ENCODE peak calls at places on chromosomes 1 and 21, in nine cellular contexts. One of them, this sample, is unnamed.

GRCh38 chr1:41783189-41783639 is 135.5 kb downstream of the HIVEP3 start:
- DNase-seq in uterus: no peak
- DNase-seq in BE2C: no peak
- DNase-seq in HFFc6: peak; percentile 92
- DNase-seq in AG04450: peak; percentile 51
- DNase-seq in IMR-90: peak; percentile 85
- DNase-seq in GM10248: no peak
- DNase-seq in MCF 10A: peak; percentile 90
- DNase-seq in MM.1S: no peak
- DNase-seq in this sample: no peak

GRCh38 chr1:59263116-59263515 is 33.8 kb upstream of the FGGY start:
- DNase-seq in uterus: no peak
- DNase-seq in BE2C: no peak
- DNase-seq in HFFc6: no peak
- DNase-seq in AG04450: no peak
- DNase-seq in IMR-90: no peak
- DNase-seq in GM10248: no peak
- DNase-seq in MCF 10A: no peak
- DNase-seq in MM.1S: no peak
- DNase-seq in this sample: no peak

GRCh38 chr21:38542263-38542662 is 44.0 kb upstream of the ERG start:
- DNase-seq in uterus: no peak
- DNase-seq in BE2C: no peak
- DNase-seq in HFFc6: no peak
- DNase-seq in AG04450: no peak
- DNase-seq in IMR-90: no peak
- DNase-seq in GM10248: no peak
- DNase-seq in MCF 10A: no peak
- DNase-seq in MM.1S: no peak
- DNase-seq in this sample: no peak

GRCh38 chr21:42537106-42537742 is 23.6 kb downstream of the SLC37A1 start:
- DNase-seq in uterus: no peak
- DNase-seq in BE2C: no peak
- DNase-seq in HFFc6: no peak
- DNase-seq in AG04450: no peak
- DNase-seq in IMR-90: no peak
- DNase-seq in GM10248: no peak
- DNase-seq in MCF 10A: peak; percentile 13
- DNase-seq in MM.1S: peak; percentile 45
- DNase-seq in this sample: no peak

GRCh38 chr1:90925928-90926869 is 95.6 kb downstream of the ZNF644 start:
- DNase-seq in uterus: no peak
- DNase-seq in BE2C: no peak
- DNase-seq in HFFc6: peak; percentile 75
- DNase-seq in AG04450: peak; percentile 34
- DNase-seq in IMR-90: peak; percentile 84
- DNase-seq in GM10248: no peak
- DNase-seq in MCF 10A: peak; percentile 14
- DNase-seq in MM.1S: no peak
- DNase-seq in this sample: no peak

GRCh38 chr1:38256072-38256471 is 209.5 kb upstream of the POU3F1 start:
- DNase-seq in uterus: no peak
- DNase-seq in BE2C: no peak
- DNase-seq in HFFc6: no peak
- DNase-seq in AG04450: no peak
- DNase-seq in IMR-90: no peak
- DNase-seq in GM10248: no peak
- DNase-seq in MCF 10A: no peak
- DNase-seq in MM.1S: no peak
- DNase-seq in this sample: no peak

GRCh38 chr1:165306543-165307434 is 49.7 kb downstream of the LMX1A start:
- DNase-seq in uterus: no peak
- DNase-seq in BE2C: no peak
- DNase-seq in HFFc6: no peak
- DNase-seq in AG04450: no peak
- DNase-seq in IMR-90: no peak
- DNase-seq in GM10248: no peak
- DNase-seq in MCF 10A: peak; percentile 21
- DNase-seq in MM.1S: no peak
- DNase-seq in this sample: no peak

GRCh38 chr1:206029484-206029883 is 5.8 kb upstream of the CTSE start:
- DNase-seq in uterus: peak; percentile 80
- DNase-seq in BE2C: no peak
- DNase-seq in HFFc6: no peak
- DNase-seq in AG04450: no peak
- DNase-seq in IMR-90: peak; percentile 20
- DNase-seq in GM10248: no peak
- DNase-seq in MCF 10A: peak; percentile 98
- DNase-seq in MM.1S: no peak
- DNase-seq in this sample: no peak

GRCh38 chr1:180156201-180156600 is 1.5 kb downstream of the QSOX1 start:
- DNase-seq in uterus: no peak
- DNase-seq in BE2C: no peak
- DNase-seq in HFFc6: no peak
- DNase-seq in AG04450: no peak
- DNase-seq in IMR-90: no peak
- DNase-seq in GM10248: no peak
- DNase-seq in MCF 10A: no peak
- DNase-seq in MM.1S: no peak
- DNase-seq in this sample: no peak

GRCh38 chr1:180154003-180154324 is 705 bp upstream of the QSOX1 start:
- DNase-seq in uterus: no peak
- DNase-seq in BE2C: no peak
- DNase-seq in HFFc6: no peak
- DNase-seq in AG04450: no peak
- DNase-seq in IMR-90: no peak
- DNase-seq in GM10248: no peak
- DNase-seq in MCF 10A: no peak
- DNase-seq in MM.1S: peak; percentile 13
- DNase-seq in this sample: no peak

GRCh38 chr1:180155202-180155682 is 573 bp downstream of the QSOX1 start:
- DNase-seq in uterus: no peak
- DNase-seq in BE2C: no peak
- DNase-seq in HFFc6: no peak
- DNase-seq in AG04450: no peak
- DNase-seq in IMR-90: no peak
- DNase-seq in GM10248: no peak
- DNase-seq in MCF 10A: peak; percentile 34
- DNase-seq in MM.1S: no peak
- DNase-seq in this sample: no peak

GRCh38 chr1:180153032-180153431 is 1.6 kb upstream of the QSOX1 start:
- DNase-seq in uterus: no peak
- DNase-seq in BE2C: no peak
- DNase-seq in HFFc6: no peak
- DNase-seq in AG04450: no peak
- DNase-seq in IMR-90: no peak
- DNase-seq in GM10248: no peak
- DNase-seq in MCF 10A: no peak
- DNase-seq in MM.1S: no peak
- DNase-seq in this sample: no peak

GRCh38 chr1:180154325-180155201 is at the start of gene QSOX1:
- DNase-seq in uterus: peak; percentile 89
- DNase-seq in BE2C: peak; percentile 92
- DNase-seq in HFFc6: peak; percentile 84
- DNase-seq in AG04450: peak; percentile 43
- DNase-seq in IMR-90: peak; percentile 86
- DNase-seq in GM10248: peak; percentile 100
- DNase-seq in MCF 10A: peak; percentile 92
- DNase-seq in MM.1S: peak; percentile 93
- DNase-seq in this sample: peak; percentile 89
- TF ChIP-seq CTCF in uterus: peak; percentile 35
- TF ChIP-seq CTCF in BE2C: no peak
- TF ChIP-seq CTCF in HFFc6: peak; percentile 62
- TF ChIP-seq CTCF in AG04450: no peak
- TF ChIP-seq CTCF in IMR-90: peak; percentile 11
- TF ChIP-seq CTCF in GM10248: no peak
- TF ChIP-seq CTCF in MCF 10A: peak; percentile 23
- TF ChIP-seq CTCF in MM.1S: peak; percentile 10
- TF ChIP-seq CTCF in this sample: no peak

GRCh38 chr1:30719406-30720270 is 3.7 kb downstream of the MATN1 start:
- DNase-seq in uterus: no peak
- DNase-seq in BE2C: no peak
- DNase-seq in HFFc6: peak; percentile 25
- DNase-seq in AG04450: no peak
- DNase-seq in IMR-90: peak; percentile 50
- DNase-seq in GM10248: no peak
- DNase-seq in MCF 10A: peak; percentile 77
- DNase-seq in MM.1S: no peak
- DNase-seq in this sample: no peak

GRCh38 chr1:30722175-30722537 is 1.2 kb downstream of the MATN1 start:
- DNase-seq in uterus: no peak
- DNase-seq in BE2C: peak; percentile 35
- DNase-seq in HFFc6: no peak
- DNase-seq in AG04450: no peak
- DNase-seq in IMR-90: no peak
- DNase-seq in GM10248: no peak
- DNase-seq in MCF 10A: no peak
- DNase-seq in MM.1S: no peak
- DNase-seq in this sample: no peak

GRCh38 chr1:30720271-30721223 is 2.8 kb downstream of the MATN1 start:
- DNase-seq in uterus: no peak
- DNase-seq in BE2C: no peak
- DNase-seq in HFFc6: no peak
- DNase-seq in AG04450: no peak
- DNase-seq in IMR-90: no peak
- DNase-seq in GM10248: no peak
- DNase-seq in MCF 10A: no peak
- DNase-seq in MM.1S: no peak
- DNase-seq in this sample: no peak

GRCh38 chr1:30723296-30723897 is at the start of gene MATN1:
- DNase-seq in uterus: no peak
- DNase-seq in BE2C: no peak
- DNase-seq in HFFc6: no peak
- DNase-seq in AG04450: no peak
- DNase-seq in IMR-90: no peak
- DNase-seq in GM10248: no peak
- DNase-seq in MCF 10A: no peak
- DNase-seq in MM.1S: no peak
- DNase-seq in this sample: no peak

DNA sequence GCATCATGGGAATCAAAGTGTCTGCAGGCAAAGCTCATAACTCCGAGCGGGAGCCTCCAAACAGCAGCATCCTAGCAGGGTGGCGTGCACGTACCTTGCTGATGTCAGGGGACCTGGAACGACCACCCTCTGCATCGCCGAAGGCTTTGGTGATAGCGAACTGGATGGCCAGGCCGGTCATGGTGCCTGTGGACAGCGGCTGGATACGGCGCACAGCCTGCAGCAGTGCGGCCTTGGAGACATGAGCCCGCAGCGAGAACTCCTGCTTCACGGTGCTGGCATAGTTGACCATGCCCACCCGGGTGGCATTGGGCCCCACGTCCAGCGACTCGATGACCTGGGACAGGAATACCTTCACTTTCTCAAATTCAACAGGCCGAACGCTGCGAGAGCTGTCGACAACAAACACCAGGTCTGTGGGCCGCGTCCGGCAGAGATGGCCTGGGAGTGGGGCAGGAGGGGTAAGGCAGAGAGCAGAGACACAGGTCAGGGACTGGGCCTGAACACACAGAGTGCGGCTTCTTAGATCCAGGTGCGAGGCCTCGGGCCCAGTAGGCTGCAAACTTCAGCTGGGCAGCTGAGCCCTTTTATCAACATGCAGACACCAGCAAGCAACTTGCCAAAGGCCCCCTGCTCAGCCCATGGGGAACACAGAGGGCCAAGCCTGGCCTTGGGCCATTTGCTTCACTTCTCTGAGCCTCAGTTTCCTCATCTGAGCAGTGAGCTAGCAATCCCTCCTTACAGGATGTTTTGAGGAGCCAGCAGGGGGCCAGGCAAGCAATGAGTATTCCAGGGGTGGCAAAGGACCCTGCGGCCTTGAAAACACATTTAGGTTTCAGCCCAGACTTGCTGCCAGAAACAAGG is 1.8 kb downstream of the MATN1 start:
- DNase-seq in uterus: no peak
- DNase-seq in BE2C: no peak
- DNase-seq in HFFc6: no peak
- DNase-seq in AG04450: no peak
- DNase-seq in IMR-90: no peak
- DNase-seq in GM10248: no peak
- DNase-seq in MCF 10A: no peak
- DNase-seq in MM.1S: no peak
- DNase-seq in this sample: no peak
- TF ChIP-seq CTCF in uterus: no peak
- TF ChIP-seq CTCF in BE2C: peak; percentile 18
- TF ChIP-seq CTCF in HFFc6: peak; percentile 11
- TF ChIP-seq CTCF in AG04450: no peak
- TF ChIP-seq CTCF in IMR-90: no peak
- TF ChIP-seq CTCF in GM10248: peak; percentile 4
- TF ChIP-seq CTCF in MCF 10A: no peak
- TF ChIP-seq CTCF in MM.1S: no peak
- TF ChIP-seq CTCF in this sample: no peak

GRCh38 chr1:114757455-114758250 is at the start of gene CSDE1:
- DNase-seq in uterus: peak; percentile 98
- DNase-seq in BE2C: peak; percentile 97
- DNase-seq in HFFc6: peak; percentile 99
- DNase-seq in AG04450: peak; percentile 98
- DNase-seq in IMR-90: peak; percentile 99
- DNase-seq in GM10248: peak; percentile 91
- DNase-seq in MCF 10A: peak; percentile 98
- DNase-seq in MM.1S: peak; percentile 96
- DNase-seq in this sample: peak; percentile 96
- TF ChIP-seq CTCF in uterus: peak; percentile 4
- TF ChIP-seq CTCF in BE2C: peak; percentile 74
- TF ChIP-seq CTCF in HFFc6: peak; percentile 66
- TF ChIP-seq CTCF in AG04450: peak; percentile 58
- TF ChIP-seq CTCF in IMR-90: peak; percentile 49
- TF ChIP-seq CTCF in GM10248: peak; percentile 36
- TF ChIP-seq CTCF in MCF 10A: no peak
- TF ChIP-seq CTCF in MM.1S: peak; percentile 47
- TF ChIP-seq CTCF in this sample: no peak

GRCh38 chr1:180028864-180029263 is 74.3 kb downstream of the CEP350 start:
- DNase-seq in uterus: no peak
- DNase-seq in BE2C: no peak
- DNase-seq in HFFc6: no peak
- DNase-seq in AG04450: no peak
- DNase-seq in IMR-90: no peak
- DNase-seq in GM10248: no peak
- DNase-seq in MCF 10A: no peak
- DNase-seq in MM.1S: peak; percentile 44
- DNase-seq in this sample: no peak
- TF ChIP-seq CTCF in uterus: no peak
- TF ChIP-seq CTCF in BE2C: peak; percentile 24
- TF ChIP-seq CTCF in HFFc6: peak; percentile 27
- TF ChIP-seq CTCF in AG04450: peak; percentile 22
- TF ChIP-seq CTCF in IMR-90: no peak
- TF ChIP-seq CTCF in GM10248: peak; percentile 31
- TF ChIP-seq CTCF in MCF 10A: no peak
- TF ChIP-seq CTCF in MM.1S: peak; percentile 52
- TF ChIP-seq CTCF in this sample: no peak

GRCh38 chr1:217048104-217048707 is 325.0 kb upstream of the ESRRG start:
- DNase-seq in uterus: no peak
- DNase-seq in BE2C: peak; percentile 61
- DNase-seq in HFFc6: no peak
- DNase-seq in AG04450: no peak
- DNase-seq in IMR-90: no peak
- DNase-seq in GM10248: peak; percentile 23
- DNase-seq in MCF 10A: peak; percentile 41
- DNase-seq in MM.1S: no peak
- DNase-seq in this sample: peak; percentile 28
- TF ChIP-seq CTCF in uterus: no peak
- TF ChIP-seq CTCF in BE2C: peak; percentile 68
- TF ChIP-seq CTCF in HFFc6: no peak
- TF ChIP-seq CTCF in AG04450: no peak
- TF ChIP-seq CTCF in IMR-90: no peak
- TF ChIP-seq CTCF in GM10248: peak; percentile 23
- TF ChIP-seq CTCF in MCF 10A: peak; percentile 19
- TF ChIP-seq CTCF in MM.1S: peak; percentile 26
- TF ChIP-seq CTCF in this sample: no peak

This sample was measured in nephron progenitor cell.